ENCODE peak calls at places on chromosomes 13 and 19, in six cellular contexts. One of them, this sample, is unnamed.

GRCh38 chr19:4803736-4804695 is 12.5 kb downstream of the FEM1A start:
- DNase-seq in uterus: peak
- DNase-seq in mammary epithelial cell: no peak
- DNase-seq in pancreas: peak
- DNase-seq in mesothelial cell of epicardium: peak
- DNase-seq in fibroblast of villous mesenchyme: peak
- DNase-seq in this sample: no peak

GRCh38 chr13:54184576-54184975 is 1156.0 kb downstream of the OLFM4 start:
- DNase-seq in uterus: no peak
- DNase-seq in mammary epithelial cell: no peak
- DNase-seq in pancreas: no peak
- DNase-seq in mesothelial cell of epicardium: no peak
- DNase-seq in fibroblast of villous mesenchyme: no peak
- DNase-seq in this sample: no peak

GRCh38 chr13:58855283-58855682 is 1223.7 kb downstream of the PCDH17 start:
- DNase-seq in uterus: no peak
- DNase-seq in mammary epithelial cell: no peak
- DNase-seq in pancreas: no peak
- DNase-seq in mesothelial cell of epicardium: no peak
- DNase-seq in fibroblast of villous mesenchyme: no peak
- DNase-seq in this sample: no peak

GRCh38 chr19:38061294-38061693 is 154.3 kb downstream of the SIPA1L3 start:
- DNase-seq in uterus: no peak
- DNase-seq in mammary epithelial cell: peak
- DNase-seq in pancreas: no peak
- DNase-seq in mesothelial cell of epicardium: no peak
- DNase-seq in fibroblast of villous mesenchyme: peak
- DNase-seq in this sample: no peak

GRCh38 chr19:32828643-32829344 is 40.8 kb downstream of the SLC7A9 start:
- DNase-seq in uterus: no peak
- DNase-seq in mammary epithelial cell: no peak
- DNase-seq in pancreas: no peak
- DNase-seq in mesothelial cell of epicardium: no peak
- DNase-seq in fibroblast of villous mesenchyme: no peak
- DNase-seq in this sample: no peak

GRCh38 chr19:6802336-6803035 is 30.0 kb downstream of the VAV1 start:
- DNase-seq in uterus: no peak
- DNase-seq in mammary epithelial cell: no peak
- DNase-seq in pancreas: no peak
- DNase-seq in mesothelial cell of epicardium: no peak
- DNase-seq in fibroblast of villous mesenchyme: no peak
- DNase-seq in this sample: no peak

GRCh38 chr13:108283110-108283509 is 13.6 kb downstream of the TNFSF13B start:
- DNase-seq in uterus: no peak
- DNase-seq in mammary epithelial cell: no peak
- DNase-seq in pancreas: no peak
- DNase-seq in mesothelial cell of epicardium: no peak
- DNase-seq in fibroblast of villous mesenchyme: peak
- DNase-seq in this sample: no peak

GRCh38 chr13:93180376-93180966 is 46.1 kb upstream of the GPC6 start:
- DNase-seq in uterus: no peak
- DNase-seq in mammary epithelial cell: peak
- DNase-seq in pancreas: no peak
- DNase-seq in mesothelial cell of epicardium: no peak
- DNase-seq in fibroblast of villous mesenchyme: peak
- DNase-seq in this sample: no peak

GRCh38 chr13:32838985-32839384 is 177.2 kb upstream of the KL start:
- DNase-seq in uterus: no peak
- DNase-seq in mammary epithelial cell: no peak
- DNase-seq in pancreas: no peak
- DNase-seq in mesothelial cell of epicardium: no peak
- DNase-seq in fibroblast of villous mesenchyme: peak
- DNase-seq in this sample: no peak

GRCh38 chr13:81639984-81640582 is 1299.2 kb upstream of the SPRY2 start:
- DNase-seq in uterus: no peak
- DNase-seq in mammary epithelial cell: peak
- DNase-seq in pancreas: no peak
- DNase-seq in mesothelial cell of epicardium: no peak
- DNase-seq in fibroblast of villous mesenchyme: no peak
- DNase-seq in this sample: no peak

GRCh38 chr19:38213911-38214625 is 10.0 kb downstream of the DPF1 start:
- DNase-seq in uterus: no peak
- DNase-seq in mammary epithelial cell: peak
- DNase-seq in pancreas: no peak
- DNase-seq in mesothelial cell of epicardium: no peak
- DNase-seq in fibroblast of villous mesenchyme: no peak
- DNase-seq in this sample: no peak

GRCh38 chr13:51122868-51123267 is 11.8 kb upstream of the C13orf42 start:
- DNase-seq in uterus: no peak
- DNase-seq in mammary epithelial cell: no peak
- DNase-seq in pancreas: no peak
- DNase-seq in mesothelial cell of epicardium: no peak
- DNase-seq in fibroblast of villous mesenchyme: no peak
- DNase-seq in this sample: no peak

GRCh38 chr19:45498411-45499195 is at the start of gene PPM1N:
- DNase-seq in uterus: no peak
- DNase-seq in mammary epithelial cell: no peak
- DNase-seq in pancreas: no peak
- DNase-seq in mesothelial cell of epicardium: peak
- DNase-seq in fibroblast of villous mesenchyme: peak
- DNase-seq in this sample: no peak

GRCh38 chr19:32605544-32605943 is 24.6 kb downstream of the PDCD5 start:
- DNase-seq in uterus: no peak
- DNase-seq in mammary epithelial cell: no peak
- DNase-seq in pancreas: no peak
- DNase-seq in mesothelial cell of epicardium: no peak
- DNase-seq in fibroblast of villous mesenchyme: no peak
- DNase-seq in this sample: no peak

GRCh38 chr13:29591310-29591709 is 4.2 kb downstream of the SLC7A1 start:
- DNase-seq in uterus: no peak
- DNase-seq in mammary epithelial cell: no peak
- DNase-seq in pancreas: no peak
- DNase-seq in mesothelial cell of epicardium: no peak
- DNase-seq in fibroblast of villous mesenchyme: peak
- DNase-seq in this sample: no peak

DNA sequence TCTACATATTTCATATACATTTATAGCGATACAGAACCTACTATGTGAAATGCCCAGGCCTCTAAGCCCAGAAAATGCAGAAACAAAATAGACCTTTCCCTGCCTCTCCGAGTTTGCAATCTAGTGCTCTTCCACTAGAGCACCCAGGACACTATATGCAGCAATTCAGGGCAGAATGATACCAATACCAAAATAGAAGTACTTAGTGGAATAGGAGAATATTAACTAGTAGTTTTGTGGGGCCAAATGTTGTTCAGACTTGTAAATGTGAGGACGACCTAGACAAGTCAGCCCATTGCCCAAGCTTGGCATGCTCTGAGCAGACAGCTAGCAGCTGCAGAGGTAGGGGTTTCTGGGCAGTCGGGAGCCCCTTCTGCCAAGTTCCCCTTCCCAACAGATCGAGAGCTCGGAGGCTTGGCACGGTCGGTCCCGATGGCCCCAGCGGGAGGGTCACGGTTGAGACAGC is 35.8 kb upstream of the FLT1 start:
- DNase-seq in uterus: no peak
- DNase-seq in mammary epithelial cell: no peak
- DNase-seq in pancreas: peak
- DNase-seq in mesothelial cell of epicardium: no peak
- DNase-seq in fibroblast of villous mesenchyme: no peak
- DNase-seq in this sample: no peak
- TF ChIP-seq CTCF in uterus: no peak
- TF ChIP-seq CTCF in mammary epithelial cell: no peak
- TF ChIP-seq CTCF in pancreas: no peak
- TF ChIP-seq CTCF in mesothelial cell of epicardium: no peak
- TF ChIP-seq CTCF in fibroblast of villous mesenchyme: peak
- TF ChIP-seq CTCF in this sample: no peak

GRCh38 chr13:77477299-77477848 is 58.1 kb upstream of the SCEL start:
- DNase-seq in uterus: no peak
- DNase-seq in mammary epithelial cell: no peak
- DNase-seq in pancreas: no peak
- DNase-seq in mesothelial cell of epicardium: no peak
- DNase-seq in fibroblast of villous mesenchyme: no peak
- DNase-seq in this sample: no peak

GRCh38 chr13:77479326-77479725 is 56.2 kb upstream of the SCEL start:
- DNase-seq in uterus: no peak
- DNase-seq in mammary epithelial cell: no peak
- DNase-seq in pancreas: no peak
- DNase-seq in mesothelial cell of epicardium: no peak
- DNase-seq in fibroblast of villous mesenchyme: no peak
- DNase-seq in this sample: no peak

GRCh38 chr13:77476456-77476855 is 59.0 kb upstream of the SCEL start:
- DNase-seq in uterus: no peak
- DNase-seq in mammary epithelial cell: no peak
- DNase-seq in pancreas: no peak
- DNase-seq in mesothelial cell of epicardium: no peak
- DNase-seq in fibroblast of villous mesenchyme: no peak
- DNase-seq in this sample: no peak

GRCh38 chr13:77480071-77480470 is 55.4 kb upstream of the SCEL start:
- DNase-seq in uterus: no peak
- DNase-seq in mammary epithelial cell: no peak
- DNase-seq in pancreas: no peak
- DNase-seq in mesothelial cell of epicardium: no peak
- DNase-seq in fibroblast of villous mesenchyme: no peak
- DNase-seq in this sample: no peak

DNA sequence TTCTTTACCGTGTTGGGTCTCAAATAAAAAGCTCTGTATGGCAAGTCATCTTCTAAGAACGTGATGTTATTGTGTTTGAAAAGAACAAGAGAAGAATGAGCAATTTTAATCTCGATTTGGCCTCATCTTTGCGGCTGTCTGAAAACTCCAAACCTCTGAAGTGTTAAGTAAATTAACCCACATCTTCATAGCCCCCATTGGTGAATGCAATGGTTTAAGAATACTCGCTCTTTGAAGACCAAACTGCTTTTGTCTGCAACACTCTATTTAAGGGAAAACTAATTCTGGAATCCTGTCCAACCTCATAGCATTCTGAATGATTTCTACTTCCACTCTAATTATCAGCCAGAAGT is 56.9 kb upstream of the SCEL start:
- DNase-seq in uterus: no peak
- DNase-seq in mammary epithelial cell: no peak
- DNase-seq in pancreas: no peak
- DNase-seq in mesothelial cell of epicardium: no peak
- DNase-seq in fibroblast of villous mesenchyme: no peak
- DNase-seq in this sample: no peak
- TF ChIP-seq CTCF in uterus: no peak
- TF ChIP-seq CTCF in mammary epithelial cell: no peak
- TF ChIP-seq CTCF in pancreas: no peak
- TF ChIP-seq CTCF in mesothelial cell of epicardium: no peak
- TF ChIP-seq CTCF in fibroblast of villous mesenchyme: no peak
- TF ChIP-seq CTCF in this sample: no peak

GRCh38 chr19:926595-927043 is 784 bp downstream of the ARID3A start:
- DNase-seq in uterus: peak
- DNase-seq in mammary epithelial cell: no peak
- DNase-seq in pancreas: peak
- DNase-seq in mesothelial cell of epicardium: no peak
- DNase-seq in fibroblast of villous mesenchyme: no peak
- DNase-seq in this sample: no peak

GRCh38 chr19:923551-924211 is 2.2 kb upstream of the ARID3A start:
- DNase-seq in uterus: no peak
- DNase-seq in mammary epithelial cell: no peak
- DNase-seq in pancreas: no peak
- DNase-seq in mesothelial cell of epicardium: no peak
- DNase-seq in fibroblast of villous mesenchyme: no peak
- DNase-seq in this sample: no peak

GRCh38 chr19:927044-927706 is 1.3 kb downstream of the ARID3A start:
- DNase-seq in uterus: peak
- DNase-seq in mammary epithelial cell: no peak
- DNase-seq in pancreas: peak
- DNase-seq in mesothelial cell of epicardium: no peak
- DNase-seq in fibroblast of villous mesenchyme: peak
- DNase-seq in this sample: no peak

GRCh38 chr19:925912-926594 is at the start of gene ARID3A:
- DNase-seq in uterus: no peak
- DNase-seq in mammary epithelial cell: peak
- DNase-seq in pancreas: peak
- DNase-seq in mesothelial cell of epicardium: no peak
- DNase-seq in fibroblast of villous mesenchyme: no peak
- DNase-seq in this sample: no peak

GRCh38 chr19:925087-925911 is 536 bp upstream of the ARID3A start:
- DNase-seq in uterus: peak
- DNase-seq in mammary epithelial cell: peak
- DNase-seq in pancreas: peak
- DNase-seq in mesothelial cell of epicardium: peak
- DNase-seq in fibroblast of villous mesenchyme: peak
- DNase-seq in this sample: peak
- TF ChIP-seq CTCF in uterus: no peak
- TF ChIP-seq CTCF in mammary epithelial cell: no peak
- TF ChIP-seq CTCF in pancreas: no peak
- TF ChIP-seq CTCF in mesothelial cell of epicardium: peak
- TF ChIP-seq CTCF in fibroblast of villous mesenchyme: no peak
- TF ChIP-seq CTCF in this sample: no peak

DNA sequence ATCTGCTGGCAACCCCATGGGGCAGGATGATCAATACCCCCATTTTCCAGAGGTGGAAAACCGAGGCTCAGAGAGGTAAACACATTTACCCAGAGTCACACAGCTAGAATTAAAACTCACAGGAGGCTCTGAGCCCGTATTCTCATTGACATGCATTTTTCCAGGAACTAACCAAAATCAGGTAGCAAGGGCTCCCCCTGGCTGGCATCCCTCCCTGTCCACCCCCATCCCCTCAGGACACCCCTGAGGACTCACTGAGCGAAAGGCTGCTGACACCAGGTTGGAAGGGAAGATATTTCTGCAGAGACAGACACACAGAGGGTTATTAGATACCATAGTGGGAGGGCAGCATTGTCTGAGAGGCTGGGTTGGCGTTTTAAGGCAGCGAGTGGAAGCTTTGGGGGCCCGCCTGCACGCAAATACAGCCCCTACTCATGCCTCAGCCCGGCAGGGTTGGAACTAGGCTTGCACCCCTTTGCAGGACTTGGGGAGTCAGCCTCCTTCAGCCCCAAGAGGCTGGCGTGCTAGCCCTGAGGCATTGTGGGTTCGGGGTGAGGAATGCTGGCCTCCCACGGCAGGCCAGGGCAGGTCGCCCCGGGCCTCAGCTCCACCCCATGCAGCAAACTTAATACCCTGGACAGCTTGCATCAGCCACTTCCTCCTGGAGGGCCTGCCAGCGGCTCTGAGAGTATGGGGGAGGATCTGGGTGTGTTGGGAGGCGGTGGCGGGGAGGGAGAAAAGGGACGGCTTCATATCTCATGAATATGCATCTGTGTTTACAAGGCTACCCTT is 3.9 kb downstream of the SLC1A5 start:
- DNase-seq in uterus: peak
- DNase-seq in mammary epithelial cell: peak
- DNase-seq in pancreas: peak
- DNase-seq in mesothelial cell of epicardium: peak
- DNase-seq in fibroblast of villous mesenchyme: peak
- DNase-seq in this sample: peak
- TF ChIP-seq CTCF in uterus: no peak
- TF ChIP-seq CTCF in mammary epithelial cell: no peak
- TF ChIP-seq CTCF in pancreas: no peak
- TF ChIP-seq CTCF in mesothelial cell of epicardium: no peak
- TF ChIP-seq CTCF in fibroblast of villous mesenchyme: peak
- TF ChIP-seq CTCF in this sample: no peak

This sample was measured in omental fat pad.